ENCODE peak calls at places on chromosome 18, in four cellular contexts. B is left lung; D is CD8-positive, alpha-beta T cell; J is heart right ventricle. O is an unnamed sample. For H3K36me3 and H3K27me3, the result is how much of the 10 kb centered on the place peaks cover.

GRCh38 chr18:62436636-62437519 is 85.9 kb upstream of the ZCCHC2 start:
- DNase-seq in J (peak), D (no peak), B (peak), O (peak)

GRCh38 chr18:23515911-23516546 is 12.7 kb downstream of the RMC1 start:
- DNase-seq in D (peak), J (peak), B (no peak), O (peak)

GRCh38 chr18:58997811-58998337 is 133.2 kb downstream of the ZNF532 start:
- DNase-seq in B (no peak), J (no peak), D (no peak), O (no peak)

GRCh38 chr18:60200558-60200957 is 172.0 kb downstream of the MC4R start:
- DNase-seq in D (no peak), B (no peak), J (no peak), O (no peak)

GRCh38 chr18:26429535-26429934 is 118.8 kb downstream of the KCTD1 start:
- DNase-seq in D (no peak), J (no peak), B (no peak), O (no peak)

GRCh38 chr18:55778731-55779460 is 190.9 kb upstream of the TCF4 start:
- DNase-seq in B (no peak), D (no peak), J (no peak), O (no peak)

GRCh38 chr18:24270937-24271380 is 126.7 kb downstream of the OSBPL1A start:
- DNase-seq in D (no peak), J (no peak), B (no peak), O (no peak)

GRCh38 chr18:63974991-63975390 is 5.1 kb downstream of the SERPINB8 start:
- DNase-seq in J (no peak), D (no peak), B (no peak), O (no peak)

GRCh38 chr18:48942086-48942485 is 8.7 kb downstream of the SMAD7 start:
- DNase-seq in B (no peak), J (no peak), D (no peak), O (no peak)
- H3K36me3 ChIP-seq in B (under half), J (half or more), D (under half), O (under half)

GRCh38 chr18:57281519-57281918 is 70.8 kb upstream of the ST8SIA3 start:
- DNase-seq in J (no peak), B (no peak), D (no peak), O (no peak)

GRCh38 chr18:57287766-57288165 is 64.6 kb upstream of the ST8SIA3 start:
- DNase-seq in J (no peak), D (no peak), B (no peak), O (no peak)

GRCh38 chr18:57286949-57287348 is 65.4 kb upstream of the ST8SIA3 start:
- DNase-seq in D (no peak), B (no peak), J (no peak), O (no peak)
- H3K27ac ChIP-seq in D (no peak), B (no peak), J (no peak), O (no peak)

GRCh38 chr18:10455726-10456453 is 1.5 kb downstream of the APCDD1 start:
- DNase-seq in B (no peak), J (no peak), D (no peak), O (no peak)
- H3K27me3 ChIP-seq in B (under half), J (under half), D (under half), O (under half)

DNA sequence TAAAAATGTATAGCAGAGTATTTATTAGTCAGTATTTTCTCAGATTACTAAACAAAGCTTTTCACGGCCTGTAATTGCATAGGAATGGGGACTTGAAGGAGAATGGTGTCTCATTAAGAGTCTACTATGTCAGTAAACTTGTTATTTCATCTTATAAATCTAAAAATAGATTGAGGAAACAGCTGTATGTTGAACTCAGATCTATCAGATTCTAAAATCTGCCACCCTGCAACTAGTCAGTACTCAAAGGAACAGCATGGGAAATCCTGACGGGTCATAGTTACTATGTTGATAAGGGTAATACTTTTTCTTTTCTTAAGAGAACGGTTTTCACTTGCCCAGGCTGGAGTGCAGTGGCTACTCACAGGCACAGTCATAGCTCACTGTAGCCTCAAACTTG is 70.2 kb upstream of the EMILIN2 start:
- DNase-seq in B (no peak), D (no peak), J (no peak), O (no peak)
- H3K36me3 ChIP-seq in B (under half), D (half or more), J (half or more), O (under half)

DNA sequence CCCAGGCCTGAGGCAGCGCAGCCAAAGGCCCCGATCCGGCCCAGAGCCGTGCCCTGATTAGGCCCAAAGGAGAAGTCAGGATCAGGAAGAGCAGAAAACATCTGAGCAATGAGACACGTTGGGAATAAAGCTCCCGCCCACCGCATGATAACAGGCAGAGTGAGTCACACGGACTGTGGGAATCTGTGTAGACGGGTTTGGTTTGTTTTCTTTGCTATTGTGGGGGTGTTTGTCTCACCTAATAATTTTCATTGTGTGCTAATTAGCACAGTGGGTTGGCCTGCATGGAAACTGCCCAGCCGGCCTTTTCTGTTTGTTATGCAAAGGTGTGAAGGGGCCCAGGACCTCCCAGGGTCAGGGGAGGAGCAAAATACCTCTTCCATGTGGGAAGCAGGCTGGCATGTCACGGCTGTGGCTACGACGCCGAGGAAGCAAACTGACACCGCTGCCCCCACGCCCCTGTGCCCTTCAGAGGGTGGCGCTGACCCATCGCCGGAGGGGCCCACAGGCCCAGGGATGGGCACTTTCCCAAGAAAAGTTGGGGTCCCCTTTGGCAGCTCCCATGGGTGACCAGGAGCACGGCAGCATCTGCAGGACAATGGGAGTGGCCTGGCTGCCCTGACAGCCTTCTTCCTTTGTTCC is 68.4 kb upstream of the CTDP1 start:
- DNase-seq in D (no peak), B (no peak), J (peak), O (peak)
- H3K27ac ChIP-seq in D (no peak), B (no peak), J (peak), O (no peak)

O was measured in aorta.